ENCODE peak calls at places on chromosomes 12 and 14, in eight cellular contexts. B, U, H, S, Q, K, C and F are unnamed samples.

GRCh38 chr12:4855121-4855924 is 54.4 kb upstream of the KCNA1 start:
- DNase-seq in B (peak), U (peak), H (peak), S (peak), Q (peak), K (peak), C (peak), F (peak)

GRCh38 chr14:69328317-69328716 is 68.4 kb downstream of the GALNT16 start:
- DNase-seq in B (no peak), U (no peak), H (no peak), S (no peak), Q (no peak), K (no peak), C (no peak), F (no peak)

GRCh38 chr12:67145692-67146091 is 123.5 kb upstream of the CAND1 start:
- DNase-seq in B (no peak), U (no peak), H (no peak), S (no peak), Q (no peak), K (no peak), C (no peak), F (no peak)

GRCh38 chr14:36996133-36996856 is 176.1 kb downstream of the SLC25A21 start:
- DNase-seq in B (no peak), U (no peak), H (no peak), S (peak), Q (no peak), K (peak), C (no peak), F (peak)

GRCh38 chr14:81206115-81206514 is 14.6 kb downstream of the GTF2A1 start:
- DNase-seq in B (no peak), U (no peak), H (no peak), S (no peak), Q (no peak), K (no peak), C (no peak), F (no peak)

GRCh38 chr12:67634167-67634793 is 14.3 kb upstream of the DYRK2 start:
- DNase-seq in B (peak), U (no peak), H (no peak), S (no peak), Q (no peak), K (no peak), C (no peak), F (no peak)

GRCh38 chr14:102472815-102473158 is 36.8 kb downstream of the ANKRD9 start:
- DNase-seq in B (no peak), U (no peak), H (no peak), S (no peak), Q (no peak), K (no peak), C (no peak), F (no peak)

GRCh38 chr14:100155881-100156645 is 3.4 kb downstream of the DEGS2 start:
- DNase-seq in B (no peak), U (no peak), H (no peak), S (no peak), Q (no peak), K (peak), C (no peak), F (no peak)

GRCh38 chr12:14958361-14959125 is 2.9 kb downstream of the ARHGDIB start:
- DNase-seq in B (peak), U (no peak), H (no peak), S (no peak), Q (no peak), K (no peak), C (no peak), F (no peak)
- H3K27ac ChIP-seq in B (peak), U (no peak), H (peak), S (no peak), Q (peak), K (no peak), C (no peak), F (peak)

GRCh38 chr12:14239350-14239934 is 126.0 kb upstream of the ATF7IP start:
- DNase-seq in B (peak), U (peak), H (peak), S (no peak), Q (peak), K (no peak), C (no peak), F (peak)
- H3K27ac ChIP-seq in B (peak), U (peak), H (peak), S (no peak), Q (no peak), K (no peak), C (no peak), F (peak)

GRCh38 chr12:108477055-108477880 is 37.8 kb upstream of the FICD start:
- DNase-seq in B (no peak), U (no peak), H (no peak), S (no peak), Q (no peak), K (no peak), C (no peak), F (peak)

GRCh38 chr12:108479364-108480070 is 35.6 kb upstream of the FICD start:
- DNase-seq in B (no peak), U (no peak), H (no peak), S (no peak), Q (no peak), K (no peak), C (no peak), F (no peak)

GRCh38 chr12:108478611-108479010 is 36.5 kb upstream of the FICD start:
- DNase-seq in B (no peak), U (no peak), H (peak), S (no peak), Q (no peak), K (no peak), C (no peak), F (no peak)

GRCh38 chr12:108475396-108475795 is 39.7 kb upstream of the FICD start:
- DNase-seq in B (no peak), U (no peak), H (no peak), S (no peak), Q (no peak), K (no peak), C (no peak), F (no peak)

GRCh38 chr12:108477881-108478259 is 37.2 kb upstream of the FICD start:
- DNase-seq in B (no peak), U (no peak), H (no peak), S (no peak), Q (no peak), K (no peak), C (no peak), F (no peak)
- H3K27ac ChIP-seq in B (no peak), U (no peak), H (no peak), S (no peak), Q (no peak), K (no peak), C (no peak), F (no peak)

DNA sequence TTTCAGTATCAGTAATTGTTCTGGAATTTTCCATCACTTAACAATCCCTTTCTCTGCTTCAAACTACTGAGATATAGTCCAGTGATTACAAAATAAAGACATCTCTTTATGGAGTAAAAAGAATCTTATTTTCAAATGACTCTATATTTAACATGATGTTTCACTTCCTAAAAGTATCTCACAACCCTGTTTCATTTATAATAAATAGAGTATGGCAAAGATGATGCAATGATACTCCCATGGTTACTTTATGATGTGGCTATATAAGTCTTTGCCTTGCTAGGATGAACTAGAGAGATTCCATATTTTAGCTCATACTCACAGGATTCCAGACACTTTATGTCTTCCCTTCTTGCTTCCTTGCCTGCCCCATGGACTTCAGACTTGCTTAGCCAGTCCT is 953.5 kb upstream of the MDGA2 start:
- DNase-seq in B (no peak), U (no peak), H (no peak), S (no peak), Q (no peak), K (no peak), C (no peak), F (no peak)
- H3K27ac ChIP-seq in B (no peak), U (no peak), H (no peak), S (no peak), Q (no peak), K (no peak), C (no peak), F (no peak)

GRCh38 chr14:71300474-71301359 is 393.5 kb downstream of the PCNX1 start:
- DNase-seq in B (no peak), U (no peak), H (no peak), S (no peak), Q (no peak), K (no peak), C (no peak), F (no peak)

GRCh38 chr14:71290301-71290700 is 383.0 kb downstream of the PCNX1 start:
- DNase-seq in B (no peak), U (no peak), H (no peak), S (no peak), Q (no peak), K (no peak), C (no peak), F (no peak)

GRCh38 chr14:71290960-71291466 is 383.8 kb downstream of the PCNX1 start:
- DNase-seq in B (peak), U (no peak), H (peak), S (peak), Q (peak), K (peak), C (peak), F (no peak)

DNA sequence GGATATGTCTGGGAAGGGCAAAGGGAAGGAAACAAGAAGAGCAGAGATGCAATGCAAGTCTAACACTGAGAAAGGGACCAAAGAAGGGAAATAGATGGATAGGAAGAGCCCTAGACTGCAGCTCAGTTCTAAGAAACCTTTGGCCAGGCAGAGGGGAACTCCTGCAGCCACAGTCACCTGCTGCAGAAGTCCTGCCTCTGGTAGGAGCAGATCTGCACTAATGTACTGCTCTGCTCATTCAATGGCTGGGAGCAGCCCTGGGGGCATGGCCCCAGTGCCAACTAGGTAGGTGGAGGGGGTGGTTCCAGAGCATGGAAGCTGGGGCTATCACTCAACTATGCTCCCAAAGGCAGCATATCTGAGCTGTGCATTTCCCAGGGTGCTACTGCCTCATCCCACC is 388.9 kb downstream of the PCNX1 start:
- DNase-seq in B (no peak), U (no peak), H (no peak), S (no peak), Q (no peak), K (no peak), C (no peak), F (no peak)
- H3K27ac ChIP-seq in B (no peak), U (no peak), H (no peak), S (no peak), Q (no peak), K (no peak), C (no peak), F (no peak)

DNA sequence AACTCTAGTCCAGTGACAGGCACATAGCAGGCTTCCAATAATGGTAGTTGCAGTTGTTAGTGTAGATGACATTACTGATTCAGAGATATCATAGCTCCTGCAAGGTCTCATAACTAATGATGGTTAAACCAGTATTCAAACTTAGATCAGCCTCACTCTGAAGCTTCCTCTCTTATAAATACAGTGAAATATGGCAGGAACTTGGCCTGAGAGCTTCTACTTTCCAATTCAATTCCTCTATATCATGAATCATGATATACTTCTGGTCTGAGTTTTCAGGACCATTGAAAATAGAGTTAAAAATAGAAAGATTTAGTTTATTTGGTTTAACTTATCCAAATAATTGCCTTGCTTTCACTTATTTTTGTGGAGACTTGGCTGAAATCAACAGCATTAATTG is 167.5 kb upstream of the NOVA1 start:
- DNase-seq in B (no peak), U (no peak), H (no peak), S (no peak), Q (no peak), K (no peak), C (no peak), F (no peak)
- H3K27ac ChIP-seq in B (no peak), U (no peak), H (no peak), S (no peak), Q (no peak), K (peak), C (no peak), F (no peak)

DNA sequence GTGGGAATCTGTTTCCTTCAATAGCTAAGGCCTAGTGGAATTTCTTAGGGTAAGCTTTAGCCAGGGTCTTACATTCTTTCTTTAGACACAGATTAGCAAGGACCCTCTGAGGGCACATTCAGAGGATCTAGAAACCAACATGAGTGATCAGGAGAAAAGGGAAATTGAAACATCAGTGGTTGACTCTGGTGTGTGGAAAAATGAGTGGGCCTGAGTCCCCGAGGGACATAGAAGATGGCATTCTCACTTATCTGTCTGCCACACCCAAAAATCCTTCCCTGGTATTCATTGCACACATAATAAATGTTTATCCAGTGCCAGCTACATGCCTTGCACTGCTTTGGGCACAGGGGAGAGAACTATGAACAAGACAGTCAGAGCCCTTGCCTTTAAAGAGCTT is 82.9 kb downstream of the SSPN start:
- DNase-seq in B (no peak), U (no peak), H (no peak), S (no peak), Q (no peak), K (no peak), C (no peak), F (no peak)
- H3K27ac ChIP-seq in B (no peak), U (no peak), H (no peak), S (no peak), Q (no peak), K (no peak), C (no peak), F (no peak)